ENCODE peak calls at places on chromosomes 1 and 21, in eight cellular contexts. One of them, this sample, is unnamed. For H3K9me3, the result is how much of the 10 kb centered on the place peaks cover.

GRCh38 chr1:167631386-167631941 is 1.4 kb downstream of the RCSD1 start:
- DNase-seq in adrenal gland: no peak
- DNase-seq in cardiac muscle cell: no peak
- DNase-seq in body of pancreas: no peak
- DNase-seq in ovary: no peak
- DNase-seq in naive thymus-derived CD4-positive, alpha-beta T cell: no peak
- DNase-seq in tibial artery: no peak
- DNase-seq in AG04450: no peak
- DNase-seq in this sample: no peak

GRCh38 chr21:20523191-20523590 is 475.0 kb upstream of the NCAM2 start:
- DNase-seq in adrenal gland: no peak
- DNase-seq in cardiac muscle cell: no peak
- DNase-seq in body of pancreas: no peak
- DNase-seq in ovary: no peak
- DNase-seq in naive thymus-derived CD4-positive, alpha-beta T cell: no peak
- DNase-seq in tibial artery: no peak
- DNase-seq in AG04450: no peak
- DNase-seq in this sample: no peak

GRCh38 chr1:55005351-55006140 is 6.8 kb downstream of the BSND start:
- DNase-seq in adrenal gland: no peak
- DNase-seq in cardiac muscle cell: no peak
- DNase-seq in body of pancreas: no peak
- DNase-seq in ovary: no peak
- DNase-seq in naive thymus-derived CD4-positive, alpha-beta T cell: no peak
- DNase-seq in tibial artery: no peak
- DNase-seq in AG04450: no peak
- DNase-seq in this sample: no peak

GRCh38 chr1:206464456-206464964 is 5.8 kb upstream of the IKBKE start:
- DNase-seq in adrenal gland: peak
- DNase-seq in cardiac muscle cell: peak
- DNase-seq in body of pancreas: no peak
- DNase-seq in ovary: no peak
- DNase-seq in naive thymus-derived CD4-positive, alpha-beta T cell: no peak
- DNase-seq in tibial artery: no peak
- DNase-seq in AG04450: peak
- DNase-seq in this sample: no peak

GRCh38 chr1:210360852-210361477 is 32.3 kb downstream of the HHAT start:
- DNase-seq in adrenal gland: no peak
- DNase-seq in cardiac muscle cell: peak
- DNase-seq in body of pancreas: no peak
- DNase-seq in ovary: no peak
- DNase-seq in naive thymus-derived CD4-positive, alpha-beta T cell: no peak
- DNase-seq in tibial artery: no peak
- DNase-seq in AG04450: peak
- DNase-seq in this sample: no peak

GRCh38 chr1:203346060-203346754 is 4.7 kb downstream of the FMOD start:
- DNase-seq in adrenal gland: no peak
- DNase-seq in cardiac muscle cell: peak
- DNase-seq in body of pancreas: no peak
- DNase-seq in ovary: no peak
- DNase-seq in naive thymus-derived CD4-positive, alpha-beta T cell: no peak
- DNase-seq in tibial artery: no peak
- DNase-seq in AG04450: no peak
- DNase-seq in this sample: no peak

GRCh38 chr1:43576521-43576920 is 45.8 kb downstream of the PTPRF start:
- DNase-seq in adrenal gland: no peak
- DNase-seq in cardiac muscle cell: no peak
- DNase-seq in body of pancreas: no peak
- DNase-seq in ovary: no peak
- DNase-seq in naive thymus-derived CD4-positive, alpha-beta T cell: no peak
- DNase-seq in tibial artery: no peak
- DNase-seq in AG04450: no peak
- DNase-seq in this sample: no peak

GRCh38 chr1:24713736-24714135 is 31.5 kb upstream of the CLIC4 start:
- DNase-seq in adrenal gland: no peak
- DNase-seq in cardiac muscle cell: no peak
- DNase-seq in body of pancreas: no peak
- DNase-seq in ovary: no peak
- DNase-seq in naive thymus-derived CD4-positive, alpha-beta T cell: no peak
- DNase-seq in tibial artery: no peak
- DNase-seq in AG04450: no peak
- DNase-seq in this sample: no peak

GRCh38 chr1:23556661-23557470 is 2.4 kb downstream of the ID3 start:
- DNase-seq in adrenal gland: no peak
- DNase-seq in cardiac muscle cell: peak
- DNase-seq in body of pancreas: peak
- DNase-seq in ovary: no peak
- DNase-seq in naive thymus-derived CD4-positive, alpha-beta T cell: no peak
- DNase-seq in tibial artery: no peak
- DNase-seq in AG04450: no peak
- DNase-seq in this sample: no peak

GRCh38 chr1:103353391-103353790 is 172.1 kb upstream of the RNPC3 start:
- DNase-seq in adrenal gland: no peak
- DNase-seq in cardiac muscle cell: no peak
- DNase-seq in body of pancreas: no peak
- DNase-seq in ovary: no peak
- DNase-seq in naive thymus-derived CD4-positive, alpha-beta T cell: no peak
- DNase-seq in tibial artery: no peak
- DNase-seq in AG04450: no peak
- DNase-seq in this sample: no peak

GRCh38 chr1:244450597-244451538 is 841 bp downstream of the ADSS2 start:
- DNase-seq in adrenal gland: peak
- DNase-seq in cardiac muscle cell: peak
- DNase-seq in body of pancreas: peak
- DNase-seq in ovary: peak
- DNase-seq in naive thymus-derived CD4-positive, alpha-beta T cell: peak
- DNase-seq in tibial artery: peak
- DNase-seq in AG04450: peak
- DNase-seq in this sample: peak

GRCh38 chr1:30780409-30780808 is 22.8 kb upstream of the LAPTM5 start:
- DNase-seq in adrenal gland: no peak
- DNase-seq in cardiac muscle cell: no peak
- DNase-seq in body of pancreas: no peak
- DNase-seq in ovary: no peak
- DNase-seq in naive thymus-derived CD4-positive, alpha-beta T cell: no peak
- DNase-seq in tibial artery: no peak
- DNase-seq in AG04450: no peak
- DNase-seq in this sample: no peak

GRCh38 chr1:4599951-4600481 is 54.4 kb upstream of the AJAP1 start:
- DNase-seq in adrenal gland: no peak
- DNase-seq in cardiac muscle cell: no peak
- DNase-seq in body of pancreas: no peak
- DNase-seq in ovary: no peak
- DNase-seq in naive thymus-derived CD4-positive, alpha-beta T cell: no peak
- DNase-seq in tibial artery: peak
- DNase-seq in AG04450: no peak
- DNase-seq in this sample: no peak

GRCh38 chr1:58714594-58714993 is 14.7 kb upstream of the MYSM1 start:
- DNase-seq in adrenal gland: no peak
- DNase-seq in cardiac muscle cell: no peak
- DNase-seq in body of pancreas: no peak
- DNase-seq in ovary: no peak
- DNase-seq in naive thymus-derived CD4-positive, alpha-beta T cell: no peak
- DNase-seq in tibial artery: no peak
- DNase-seq in AG04450: no peak
- DNase-seq in this sample: no peak

GRCh38 chr1:57198912-57199311 is 224.9 kb downstream of the DAB1 start:
- DNase-seq in adrenal gland: no peak
- DNase-seq in cardiac muscle cell: no peak
- DNase-seq in body of pancreas: no peak
- DNase-seq in ovary: no peak
- DNase-seq in naive thymus-derived CD4-positive, alpha-beta T cell: no peak
- DNase-seq in tibial artery: no peak
- DNase-seq in AG04450: no peak
- DNase-seq in this sample: no peak

GRCh38 chr1:198605426-198605825 is 33.4 kb upstream of the PTPRC start:
- DNase-seq in adrenal gland: no peak
- DNase-seq in cardiac muscle cell: no peak
- DNase-seq in body of pancreas: no peak
- DNase-seq in ovary: no peak
- DNase-seq in naive thymus-derived CD4-positive, alpha-beta T cell: no peak
- DNase-seq in tibial artery: no peak
- DNase-seq in AG04450: no peak
- DNase-seq in this sample: no peak

GRCh38 chr1:225508538-225509375 is 80.9 kb upstream of the LBR start:
- DNase-seq in adrenal gland: peak
- DNase-seq in cardiac muscle cell: peak
- DNase-seq in body of pancreas: peak
- DNase-seq in ovary: no peak
- DNase-seq in naive thymus-derived CD4-positive, alpha-beta T cell: no peak
- DNase-seq in tibial artery: no peak
- DNase-seq in AG04450: peak
- DNase-seq in this sample: no peak

GRCh38 chr1:230632273-230632873 is 9.9 kb upstream of the COG2 start:
- DNase-seq in adrenal gland: peak
- DNase-seq in cardiac muscle cell: peak
- DNase-seq in body of pancreas: no peak
- DNase-seq in ovary: no peak
- DNase-seq in naive thymus-derived CD4-positive, alpha-beta T cell: no peak
- DNase-seq in tibial artery: no peak
- DNase-seq in AG04450: no peak
- DNase-seq in this sample: no peak

GRCh38 chr1:40519517-40519916 is 10.9 kb downstream of the EXO5 start:
- DNase-seq in adrenal gland: no peak
- DNase-seq in cardiac muscle cell: peak
- DNase-seq in body of pancreas: no peak
- DNase-seq in ovary: no peak
- DNase-seq in naive thymus-derived CD4-positive, alpha-beta T cell: no peak
- DNase-seq in tibial artery: no peak
- DNase-seq in AG04450: no peak
- DNase-seq in this sample: no peak
- H3K9me3 ChIP-seq in adrenal gland: under half
- H3K9me3 ChIP-seq in cardiac muscle cell: under half
- H3K9me3 ChIP-seq in body of pancreas: under half
- H3K9me3 ChIP-seq in ovary: under half
- H3K9me3 ChIP-seq in naive thymus-derived CD4-positive, alpha-beta T cell: half or more
- H3K9me3 ChIP-seq in tibial artery: under half
- H3K9me3 ChIP-seq in AG04450: half or more
- H3K9me3 ChIP-seq in this sample: under half

DNA sequence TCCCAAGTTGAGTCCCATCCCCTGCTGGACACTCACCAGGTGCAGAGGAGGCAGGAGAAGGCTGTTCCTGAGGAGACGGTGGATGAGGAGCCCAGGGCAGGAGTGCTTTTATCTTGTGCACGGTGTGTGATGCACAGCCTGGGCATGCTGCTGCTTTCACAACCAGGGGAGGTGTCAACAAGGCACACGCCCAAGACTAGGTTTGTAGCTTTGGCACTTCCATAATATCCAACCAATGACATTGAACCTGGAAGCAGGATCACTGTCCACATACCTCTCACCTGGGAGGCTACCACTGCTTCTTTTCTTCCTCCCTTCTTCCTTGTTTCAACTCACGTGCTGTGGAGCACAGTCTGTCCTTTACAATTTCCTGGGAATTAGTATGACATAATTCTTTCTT is at the start of gene LCE3D:
- DNase-seq in adrenal gland: no peak
- DNase-seq in cardiac muscle cell: no peak
- DNase-seq in body of pancreas: no peak
- DNase-seq in ovary: no peak
- DNase-seq in naive thymus-derived CD4-positive, alpha-beta T cell: no peak
- DNase-seq in tibial artery: no peak
- DNase-seq in AG04450: no peak
- DNase-seq in this sample: no peak
- H3K9me3 ChIP-seq in adrenal gland: under half
- H3K9me3 ChIP-seq in cardiac muscle cell: under half
- H3K9me3 ChIP-seq in body of pancreas: under half
- H3K9me3 ChIP-seq in ovary: under half
- H3K9me3 ChIP-seq in naive thymus-derived CD4-positive, alpha-beta T cell: under half
- H3K9me3 ChIP-seq in tibial artery: under half
- H3K9me3 ChIP-seq in AG04450: under half
- H3K9me3 ChIP-seq in this sample: under half

GRCh38 chr1:157673008-157673407 is 27.6 kb downstream of the FCRL3 start:
- DNase-seq in adrenal gland: no peak
- DNase-seq in cardiac muscle cell: no peak
- DNase-seq in body of pancreas: no peak
- DNase-seq in ovary: no peak
- DNase-seq in naive thymus-derived CD4-positive, alpha-beta T cell: no peak
- DNase-seq in tibial artery: no peak
- DNase-seq in AG04450: no peak
- DNase-seq in this sample: no peak

GRCh38 chr1:157671895-157672294 is 28.7 kb downstream of the FCRL3 start:
- DNase-seq in adrenal gland: no peak
- DNase-seq in cardiac muscle cell: no peak
- DNase-seq in body of pancreas: no peak
- DNase-seq in ovary: no peak
- DNase-seq in naive thymus-derived CD4-positive, alpha-beta T cell: no peak
- DNase-seq in tibial artery: no peak
- DNase-seq in AG04450: no peak
- DNase-seq in this sample: no peak
- H3K9me3 ChIP-seq in adrenal gland: under half
- H3K9me3 ChIP-seq in cardiac muscle cell: under half
- H3K9me3 ChIP-seq in body of pancreas: under half
- H3K9me3 ChIP-seq in ovary: under half
- H3K9me3 ChIP-seq in naive thymus-derived CD4-positive, alpha-beta T cell: under half
- H3K9me3 ChIP-seq in tibial artery: under half
- H3K9me3 ChIP-seq in AG04450: under half
- H3K9me3 ChIP-seq in this sample: under half

GRCh38 chr1:201455098-201455497 is 13.9 kb downstream of the PHLDA3 start:
- DNase-seq in adrenal gland: no peak
- DNase-seq in cardiac muscle cell: no peak
- DNase-seq in body of pancreas: no peak
- DNase-seq in ovary: no peak
- DNase-seq in naive thymus-derived CD4-positive, alpha-beta T cell: no peak
- DNase-seq in tibial artery: peak
- DNase-seq in AG04450: no peak
- DNase-seq in this sample: no peak

GRCh38 chr1:201456499-201457309 is 12.3 kb downstream of the PHLDA3 start:
- DNase-seq in adrenal gland: peak
- DNase-seq in cardiac muscle cell: peak
- DNase-seq in body of pancreas: peak
- DNase-seq in ovary: no peak
- DNase-seq in naive thymus-derived CD4-positive, alpha-beta T cell: no peak
- DNase-seq in tibial artery: peak
- DNase-seq in AG04450: peak
- DNase-seq in this sample: no peak

GRCh38 chr1:201452881-201453280 is 16.1 kb downstream of the PHLDA3 start:
- DNase-seq in adrenal gland: no peak
- DNase-seq in cardiac muscle cell: no peak
- DNase-seq in body of pancreas: no peak
- DNase-seq in ovary: no peak
- DNase-seq in naive thymus-derived CD4-positive, alpha-beta T cell: no peak
- DNase-seq in tibial artery: peak
- DNase-seq in AG04450: no peak
- DNase-seq in this sample: no peak

GRCh38 chr1:201457508-201457960 is 11.5 kb downstream of the PHLDA3 start:
- DNase-seq in adrenal gland: no peak
- DNase-seq in cardiac muscle cell: peak
- DNase-seq in body of pancreas: no peak
- DNase-seq in ovary: no peak
- DNase-seq in naive thymus-derived CD4-positive, alpha-beta T cell: no peak
- DNase-seq in tibial artery: no peak
- DNase-seq in AG04450: no peak
- DNase-seq in this sample: no peak

DNA sequence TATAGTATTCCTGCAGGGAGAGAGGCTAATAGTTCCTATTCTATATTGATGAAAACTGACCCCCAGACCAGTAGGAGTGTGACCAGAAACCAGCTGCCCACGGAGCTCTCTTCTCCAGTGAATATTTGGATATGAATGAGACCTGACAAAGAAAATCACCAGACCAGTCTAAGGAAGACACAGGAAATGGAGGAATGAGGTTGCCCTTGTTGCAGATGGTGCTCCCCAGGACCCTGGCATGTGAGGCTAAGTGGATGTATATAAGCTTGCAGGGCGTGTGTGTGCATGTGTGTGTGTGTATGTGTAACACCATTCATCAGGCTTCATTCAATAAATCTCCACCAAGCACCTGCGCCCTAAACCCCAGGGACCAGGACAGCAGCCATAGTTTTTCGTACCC is 14.4 kb downstream of the PHLDA3 start:
- DNase-seq in adrenal gland: no peak
- DNase-seq in cardiac muscle cell: no peak
- DNase-seq in body of pancreas: no peak
- DNase-seq in ovary: no peak
- DNase-seq in naive thymus-derived CD4-positive, alpha-beta T cell: no peak
- DNase-seq in tibial artery: peak
- DNase-seq in AG04450: no peak
- DNase-seq in this sample: no peak
- H3K9me3 ChIP-seq in adrenal gland: under half
- H3K9me3 ChIP-seq in cardiac muscle cell: under half
- H3K9me3 ChIP-seq in body of pancreas: under half
- H3K9me3 ChIP-seq in ovary: under half
- H3K9me3 ChIP-seq in naive thymus-derived CD4-positive, alpha-beta T cell: under half
- H3K9me3 ChIP-seq in tibial artery: under half
- H3K9me3 ChIP-seq in AG04450: under half
- H3K9me3 ChIP-seq in this sample: under half

This sample was measured in T-helper 17 cell.